ENCODE peak calls at places on chromosomes 1 and 21, in nine cellular contexts. R is NB4; X is natural killer cell treated with Interleukin-12 subunit alpha and Interleukin-12 subunit beta and Interleukin-15 and Interleukin-18, amount 100 ng/mL, for 72 hours; N is brain microvascular endothelial cell; O is fibroblast of pulmonary artery; I is activated CD4-positive, alpha-beta memory T cell treated with anti-CD3 and anti-CD28 coated beads for 36 hours; A is HEK293T; L is stimulated activated CD8-positive, alpha-beta memory T cell treated with anti-CD3 and anti-CD28 coated beads, Interleukin-15, amount 100 ng/mL, for 1 hour; E is DMS153. Q is an unnamed sample.

GRCh38 chr1:65417729-65418128 is 2.7 kb upstream of the LEPR start:
- DNase-seq in R (no peak), X (no peak), N (no peak), O (no peak), I (no peak), A (no peak), L (no peak), E (no peak), Q (no peak)

GRCh38 chr1:9890224-9890731 is 19.8 kb downstream of the CTNNBIP1 start:
- DNase-seq in R (no peak), X (no peak), N (peak), O (peak), I (no peak), A (no peak), L (no peak), E (peak), Q (no peak)

GRCh38 chr21:17492415-17493168 is 20.3 kb upstream of the CXADR start:
- DNase-seq in R (no peak), X (no peak), N (no peak), O (no peak), I (no peak), A (no peak), L (no peak), E (no peak), Q (no peak)

GRCh38 chr1:161707503-161707902 is 474 bp downstream of the FCRLA start:
- DNase-seq in R (no peak), X (no peak), N (no peak), O (no peak), I (no peak), A (no peak), L (no peak), E (no peak), Q (no peak)

GRCh38 chr21:29465528-29465927 is 166.8 kb downstream of the BACH1 start:
- DNase-seq in R (no peak), X (no peak), N (no peak), O (no peak), I (no peak), A (no peak), L (no peak), E (no peak), Q (no peak)

GRCh38 chr1:109659997-109660755 is 4.3 kb downstream of the GSTM4 start:
- DNase-seq in R (peak), X (no peak), N (no peak), O (no peak), I (no peak), A (no peak), L (no peak), E (no peak), Q (no peak)

GRCh38 chr1:243890576-243890975 is 40.5 kb upstream of the AKT3 start:
- DNase-seq in R (no peak), X (no peak), N (no peak), O (peak), I (no peak), A (no peak), L (no peak), E (no peak), Q (no peak)

GRCh38 chr1:160214481-160215140 is 9.4 kb downstream of the PEA15 start:
- DNase-seq in R (no peak), X (no peak), N (no peak), O (no peak), I (no peak), A (no peak), L (no peak), E (no peak), Q (no peak)

GRCh38 chr1:89633103-89633744 is at the start of gene LRRC8C:
- DNase-seq in R (peak), X (peak), N (peak), O (peak), I (peak), A (peak), L (no peak), E (peak), Q (peak)

GRCh38 chr1:15337656-15338402 is 71.9 kb upstream of the EFHD2 start:
- DNase-seq in R (peak), X (no peak), N (peak), O (peak), I (no peak), A (no peak), L (no peak), E (no peak), Q (no peak)

GRCh38 chr1:84939151-84939550 is 46.1 kb upstream of the LPAR3 start:
- DNase-seq in R (no peak), X (no peak), N (no peak), O (peak), I (no peak), A (no peak), L (no peak), E (no peak), Q (no peak)